ENCODE peak calls at places on chromosome 20, in seven cellular contexts. Q is astrocyte of the spinal cord, J is fibroblast of the aortic adventitia, Y is A549, G is NCI-H1092 treated with DMSO at 0.1 percent for 48 hours, I is NCI-H510A, C is memory B cell. V is an unnamed sample.

GRCh38 chr20:21693322-21693721 is 12.1 kb upstream of the PAX1 start:
- DNase-seq in Q (no peak), J (no peak), Y (peak), G (no peak), I (no peak), C (no peak), V (no peak)

GRCh38 chr20:44295995-44296394 is 15.0 kb downstream of the FITM2 start:
- DNase-seq in Q (no peak), J (no peak), Y (no peak), G (peak), I (peak), C (no peak), V (peak)

GRCh38 chr20:4898282-4898681 is 103.0 kb downstream of the SLC23A2 start:
- DNase-seq in Q (peak), J (peak), Y (no peak), G (no peak), I (no peak), C (no peak), V (no peak)

GRCh38 chr20:50138120-50138478 is 15.4 kb downstream of the PEDS1 start:
- DNase-seq in Q (no peak), J (no peak), Y (no peak), G (no peak), I (no peak), C (no peak), V (no peak)

GRCh38 chr20:33826270-33826897 is 15.2 kb downstream of the CHMP4B start:
- DNase-seq in Q (no peak), J (no peak), Y (peak), G (no peak), I (peak), C (no peak), V (no peak)

GRCh38 chr20:46641424-46641823 is 9.8 kb downstream of the SLC13A3 start:
- DNase-seq in Q (no peak), J (no peak), Y (no peak), G (no peak), I (no peak), C (no peak), V (no peak)

GRCh38 chr20:24658920-24659660 is 189.7 kb downstream of the SYNDIG1 start:
- DNase-seq in Q (no peak), J (no peak), Y (no peak), G (peak), I (no peak), C (no peak), V (no peak)

GRCh38 chr20:46838002-46838401 is 56.6 kb upstream of the EYA2 start:
- DNase-seq in Q (no peak), J (no peak), Y (no peak), G (no peak), I (no peak), C (no peak), V (no peak)

GRCh38 chr20:12925214-12925755 is 83.5 kb upstream of the SPTLC3 start:
- DNase-seq in Q (peak), J (peak), Y (peak), G (peak), I (peak), C (no peak), V (peak)

GRCh38 chr20:51084598-51084997 is 61.7 kb upstream of the KCNG1 start:
- DNase-seq in Q (no peak), J (no peak), Y (no peak), G (no peak), I (no peak), C (no peak), V (peak)

GRCh38 chr20:36827541-36828279 is 48.2 kb upstream of the TLDC2 start:
- DNase-seq in Q (no peak), J (no peak), Y (no peak), G (no peak), I (no peak), C (no peak), V (no peak)

GRCh38 chr20:50585214-50585613 is 75.0 kb downstream of the PTPN1 start:
- DNase-seq in Q (no peak), J (no peak), Y (no peak), G (no peak), I (no peak), C (no peak), V (no peak)

GRCh38 chr20:1374246-1374645 is 18.6 kb downstream of the FKBP1A start:
- DNase-seq in Q (no peak), J (peak), Y (no peak), G (no peak), I (no peak), C (peak), V (no peak)

GRCh38 chr20:11118802-11119380 is 445.1 kb upstream of the JAG1 start:
- DNase-seq in Q (no peak), J (peak), Y (no peak), G (no peak), I (no peak), C (no peak), V (no peak)

GRCh38 chr20:47481330-47482216 is 20.1 kb upstream of the NCOA3 start:
- DNase-seq in Q (no peak), J (no peak), Y (no peak), G (no peak), I (no peak), C (no peak), V (no peak)

GRCh38 chr20:63011798-63012197 is 5.0 kb upstream of the BHLHE23 start:
- DNase-seq in Q (no peak), J (no peak), Y (no peak), G (peak), I (no peak), C (no peak), V (peak)

GRCh38 chr20:40959325-40960092 is 69.1 kb upstream of the TOP1 start:
- DNase-seq in Q (no peak), J (no peak), Y (no peak), G (no peak), I (no peak), C (no peak), V (peak)

GRCh38 chr20:20022498-20022897 is 5.3 kb downstream of the NAA20 start:
- DNase-seq in Q (no peak), J (no peak), Y (no peak), G (no peak), I (no peak), C (no peak), V (no peak)

GRCh38 chr20:32763202-32763999 is 1.2 kb downstream of the DNMT3B start:
- DNase-seq in Q (no peak), J (no peak), Y (no peak), G (no peak), I (peak), C (peak), V (no peak)

GRCh38 chr20:63519765-63520593 is 586 bp upstream of the PPDPF start:
- DNase-seq in Q (peak), J (no peak), Y (peak), G (peak), I (no peak), C (peak), V (peak)

GRCh38 chr20:1816384-1817381 is 78.5 kb upstream of the SIRPA start:
- DNase-seq in Q (peak), J (peak), Y (peak), G (no peak), I (no peak), C (no peak), V (no peak)

GRCh38 chr20:46772901-46773300 is 63.5 kb downstream of the SLC2A10 start:
- DNase-seq in Q (no peak), J (no peak), Y (peak), G (no peak), I (no peak), C (no peak), V (no peak)

GRCh38 chr20:40603057-40603651 is 85.9 kb downstream of the MAFB start:
- DNase-seq in Q (no peak), J (no peak), Y (no peak), G (no peak), I (no peak), C (no peak), V (no peak)

GRCh38 chr20:59776626-59777320 is 156.7 kb downstream of the SYCP2 start:
- DNase-seq in Q (no peak), J (no peak), Y (no peak), G (no peak), I (peak), C (no peak), V (no peak)

GRCh38 chr20:31721408-31722332 is 998 bp downstream of the BCL2L1 start:
- DNase-seq in Q (no peak), J (no peak), Y (no peak), G (peak), I (no peak), C (no peak), V (no peak)

GRCh38 chr20:47225458-47225857 is 131.0 kb downstream of the ZMYND8 start:
- DNase-seq in Q (no peak), J (no peak), Y (no peak), G (no peak), I (no peak), C (no peak), V (no peak)

GRCh38 chr20:20732641-20733040 is 20.2 kb upstream of the RALGAPA2 start:
- DNase-seq in Q (peak), J (no peak), Y (no peak), G (no peak), I (no peak), C (no peak), V (peak)

GRCh38 chr20:59955131-59955796 is 3.0 kb upstream of the CDH26 start:
- DNase-seq in Q (no peak), J (no peak), Y (peak), G (no peak), I (peak), C (no peak), V (peak)

GRCh38 chr20:22227301-22227700 is 357.1 kb downstream of the FOXA2 start:
- DNase-seq in Q (no peak), J (peak), Y (no peak), G (no peak), I (no peak), C (no peak), V (no peak)

GRCh38 chr20:31857861-31858835 is 12.2 kb downstream of the DUSP15 start:
- DNase-seq in Q (no peak), J (no peak), Y (no peak), G (no peak), I (no peak), C (peak), V (no peak)

GRCh38 chr20:3876676-3877075 is 12.5 kb upstream of the PANK2 start:
- DNase-seq in Q (peak), J (no peak), Y (no peak), G (no peak), I (no peak), C (no peak), V (peak)

GRCh38 chr20:12068146-12068545 is 150.5 kb downstream of the BTBD3 start:
- DNase-seq in Q (peak), J (peak), Y (no peak), G (no peak), I (no peak), C (no peak), V (no peak)

GRCh38 chr20:53611449-53611894 is 17.8 kb upstream of the ZNF217 start:
- DNase-seq in Q (peak), J (peak), Y (peak), G (no peak), I (no peak), C (no peak), V (no peak)

GRCh38 chr20:48794360-48794759 is 33.4 kb downstream of the PREX1 start:
- DNase-seq in Q (no peak), J (no peak), Y (no peak), G (no peak), I (no peak), C (no peak), V (peak)

GRCh38 chr20:5741089-5741488 is 9.1 kb upstream of the SHLD1 start:
- DNase-seq in Q (no peak), J (peak), Y (peak), G (no peak), I (no peak), C (no peak), V (peak)

GRCh38 chr20:16575390-16576140 is 2.3 kb upstream of the KIF16B start:
- DNase-seq in Q (no peak), J (no peak), Y (no peak), G (no peak), I (no peak), C (no peak), V (no peak)

GRCh38 chr20:61725145-61725544 is 340.5 kb downstream of the TAF4 start:
- DNase-seq in Q (no peak), J (no peak), Y (no peak), G (no peak), I (no peak), C (no peak), V (no peak)

GRCh38 chr20:38033330-38034107 is at the start of the genes RPRD1B and TTI1:
- DNase-seq in Q (peak), J (peak), Y (peak), G (peak), I (peak), C (peak), V (peak)

V was measured in NCI-H2227 treated with DMSO at 0.1 percent for 48 hours.